ENCODE peak calls at places on chromosomes 2 and 18, in nine cellular contexts. One of them, this sample, is unnamed.

GRCh38 chr2:131039535-131039907 is 53.7 kb downstream of the FAM168B start:
- DNase-seq in osteocyte: peak
- DNase-seq in natural killer cell: no peak
- DNase-seq in tibial nerve: no peak
- DNase-seq in fibroblast of lung: no peak
- DNase-seq in foreskin fibroblast: no peak
- DNase-seq in OCI-LY7: no peak
- DNase-seq in left ventricle myocardium inferior: no peak
- DNase-seq in Calu3: no peak
- DNase-seq in this sample: no peak

GRCh38 chr2:86238354-86238753 is 39.1 kb downstream of the MRPL35 start:
- DNase-seq in osteocyte: no peak
- DNase-seq in natural killer cell: no peak
- DNase-seq in tibial nerve: no peak
- DNase-seq in fibroblast of lung: no peak
- DNase-seq in foreskin fibroblast: no peak
- DNase-seq in OCI-LY7: peak
- DNase-seq in left ventricle myocardium inferior: no peak
- DNase-seq in Calu3: no peak
- DNase-seq in this sample: no peak

GRCh38 chr2:85741811-85742507 is 11.8 kb upstream of the ATOH8 start:
- DNase-seq in osteocyte: no peak
- DNase-seq in natural killer cell: no peak
- DNase-seq in tibial nerve: peak
- DNase-seq in fibroblast of lung: peak
- DNase-seq in foreskin fibroblast: peak
- DNase-seq in OCI-LY7: no peak
- DNase-seq in left ventricle myocardium inferior: peak
- DNase-seq in Calu3: peak
- DNase-seq in this sample: no peak

GRCh38 chr18:78659748-78660147 is 319.9 kb upstream of the SALL3 start:
- DNase-seq in osteocyte: no peak
- DNase-seq in natural killer cell: no peak
- DNase-seq in tibial nerve: no peak
- DNase-seq in fibroblast of lung: no peak
- DNase-seq in foreskin fibroblast: no peak
- DNase-seq in OCI-LY7: no peak
- DNase-seq in left ventricle myocardium inferior: no peak
- DNase-seq in Calu3: no peak
- DNase-seq in this sample: no peak

GRCh38 chr2:71852141-71852711 is 295.4 kb downstream of the CYP26B1 start:
- DNase-seq in osteocyte: no peak
- DNase-seq in natural killer cell: no peak
- DNase-seq in tibial nerve: no peak
- DNase-seq in fibroblast of lung: no peak
- DNase-seq in foreskin fibroblast: no peak
- DNase-seq in OCI-LY7: no peak
- DNase-seq in left ventricle myocardium inferior: peak
- DNase-seq in Calu3: no peak
- DNase-seq in this sample: no peak

GRCh38 chr2:142218471-142218870 is 87.7 kb upstream of the LRP1B start:
- DNase-seq in osteocyte: no peak
- DNase-seq in natural killer cell: no peak
- DNase-seq in tibial nerve: no peak
- DNase-seq in fibroblast of lung: peak
- DNase-seq in foreskin fibroblast: peak
- DNase-seq in OCI-LY7: no peak
- DNase-seq in left ventricle myocardium inferior: no peak
- DNase-seq in Calu3: no peak
- DNase-seq in this sample: no peak

GRCh38 chr18:4511166-4511565 is 56.1 kb upstream of the DLGAP1 start:
- DNase-seq in osteocyte: no peak
- DNase-seq in natural killer cell: no peak
- DNase-seq in tibial nerve: no peak
- DNase-seq in fibroblast of lung: no peak
- DNase-seq in foreskin fibroblast: no peak
- DNase-seq in OCI-LY7: no peak
- DNase-seq in left ventricle myocardium inferior: no peak
- DNase-seq in Calu3: no peak
- DNase-seq in this sample: no peak

GRCh38 chr2:60268032-60268431 is 285.4 kb downstream of the BCL11A start:
- DNase-seq in osteocyte: no peak
- DNase-seq in natural killer cell: no peak
- DNase-seq in tibial nerve: no peak
- DNase-seq in fibroblast of lung: no peak
- DNase-seq in foreskin fibroblast: no peak
- DNase-seq in OCI-LY7: no peak
- DNase-seq in left ventricle myocardium inferior: no peak
- DNase-seq in Calu3: no peak
- DNase-seq in this sample: no peak

GRCh38 chr2:322326-322725 is 34.4 kb upstream of the ALKAL2 start:
- DNase-seq in osteocyte: no peak
- DNase-seq in natural killer cell: no peak
- DNase-seq in tibial nerve: no peak
- DNase-seq in fibroblast of lung: no peak
- DNase-seq in foreskin fibroblast: no peak
- DNase-seq in OCI-LY7: no peak
- DNase-seq in left ventricle myocardium inferior: no peak
- DNase-seq in Calu3: no peak
- DNase-seq in this sample: no peak

GRCh38 chr2:22694856-22695255 is 690.1 kb upstream of the KLHL29 start:
- DNase-seq in osteocyte: no peak
- DNase-seq in natural killer cell: no peak
- DNase-seq in tibial nerve: no peak
- DNase-seq in fibroblast of lung: no peak
- DNase-seq in foreskin fibroblast: no peak
- DNase-seq in OCI-LY7: no peak
- DNase-seq in left ventricle myocardium inferior: no peak
- DNase-seq in Calu3: no peak
- DNase-seq in this sample: no peak

GRCh38 chr18:78764544-78764943 is 215.1 kb upstream of the SALL3 start:
- DNase-seq in osteocyte: peak
- DNase-seq in natural killer cell: no peak
- DNase-seq in tibial nerve: no peak
- DNase-seq in fibroblast of lung: no peak
- DNase-seq in foreskin fibroblast: no peak
- DNase-seq in OCI-LY7: no peak
- DNase-seq in left ventricle myocardium inferior: no peak
- DNase-seq in Calu3: no peak
- DNase-seq in this sample: no peak

GRCh38 chr2:175402591-175402990 is 221.1 kb upstream of the ATP5MC3 start:
- DNase-seq in osteocyte: no peak
- DNase-seq in natural killer cell: no peak
- DNase-seq in tibial nerve: no peak
- DNase-seq in fibroblast of lung: no peak
- DNase-seq in foreskin fibroblast: no peak
- DNase-seq in OCI-LY7: no peak
- DNase-seq in left ventricle myocardium inferior: no peak
- DNase-seq in Calu3: no peak
- DNase-seq in this sample: no peak

GRCh38 chr2:188441288-188441947 is 149.7 kb downstream of the GULP1 start:
- DNase-seq in osteocyte: no peak
- DNase-seq in natural killer cell: no peak
- DNase-seq in tibial nerve: no peak
- DNase-seq in fibroblast of lung: no peak
- DNase-seq in foreskin fibroblast: no peak
- DNase-seq in OCI-LY7: no peak
- DNase-seq in left ventricle myocardium inferior: no peak
- DNase-seq in Calu3: no peak
- DNase-seq in this sample: no peak

GRCh38 chr2:237964578-237965404 is 2.0 kb upstream of the UBE2F start:
- DNase-seq in osteocyte: no peak
- DNase-seq in natural killer cell: no peak
- DNase-seq in tibial nerve: no peak
- DNase-seq in fibroblast of lung: peak
- DNase-seq in foreskin fibroblast: peak
- DNase-seq in OCI-LY7: no peak
- DNase-seq in left ventricle myocardium inferior: no peak
- DNase-seq in Calu3: no peak
- DNase-seq in this sample: no peak

GRCh38 chr2:9467687-9468086 is 6.7 kb upstream of the IAH1 start:
- DNase-seq in osteocyte: no peak
- DNase-seq in natural killer cell: no peak
- DNase-seq in tibial nerve: no peak
- DNase-seq in fibroblast of lung: no peak
- DNase-seq in foreskin fibroblast: no peak
- DNase-seq in OCI-LY7: no peak
- DNase-seq in left ventricle myocardium inferior: no peak
- DNase-seq in Calu3: no peak
- DNase-seq in this sample: no peak

GRCh38 chr2:160918909-160919503 is 241.2 kb upstream of the TANK start:
- DNase-seq in osteocyte: no peak
- DNase-seq in natural killer cell: peak
- DNase-seq in tibial nerve: peak
- DNase-seq in fibroblast of lung: peak
- DNase-seq in foreskin fibroblast: peak
- DNase-seq in OCI-LY7: peak
- DNase-seq in left ventricle myocardium inferior: peak
- DNase-seq in Calu3: peak
- DNase-seq in this sample: peak
- TF ChIP-seq CTCF in osteocyte: peak
- TF ChIP-seq CTCF in natural killer cell: peak
- TF ChIP-seq CTCF in tibial nerve: peak
- TF ChIP-seq CTCF in fibroblast of lung: peak
- TF ChIP-seq CTCF in foreskin fibroblast: peak
- TF ChIP-seq CTCF in OCI-LY7: peak
- TF ChIP-seq CTCF in left ventricle myocardium inferior: peak
- TF ChIP-seq CTCF in Calu3: peak
- TF ChIP-seq CTCF in this sample: peak

GRCh38 chr2:76556054-76556453 is 845.3 kb upstream of the GCFC2 start:
- DNase-seq in osteocyte: no peak
- DNase-seq in natural killer cell: no peak
- DNase-seq in tibial nerve: no peak
- DNase-seq in fibroblast of lung: no peak
- DNase-seq in foreskin fibroblast: no peak
- DNase-seq in OCI-LY7: no peak
- DNase-seq in left ventricle myocardium inferior: no peak
- DNase-seq in Calu3: no peak
- DNase-seq in this sample: no peak

GRCh38 chr2:76563730-76564129 is 853.0 kb upstream of the GCFC2 start:
- DNase-seq in osteocyte: no peak
- DNase-seq in natural killer cell: no peak
- DNase-seq in tibial nerve: no peak
- DNase-seq in fibroblast of lung: no peak
- DNase-seq in foreskin fibroblast: no peak
- DNase-seq in OCI-LY7: no peak
- DNase-seq in left ventricle myocardium inferior: no peak
- DNase-seq in Calu3: no peak
- DNase-seq in this sample: no peak

DNA sequence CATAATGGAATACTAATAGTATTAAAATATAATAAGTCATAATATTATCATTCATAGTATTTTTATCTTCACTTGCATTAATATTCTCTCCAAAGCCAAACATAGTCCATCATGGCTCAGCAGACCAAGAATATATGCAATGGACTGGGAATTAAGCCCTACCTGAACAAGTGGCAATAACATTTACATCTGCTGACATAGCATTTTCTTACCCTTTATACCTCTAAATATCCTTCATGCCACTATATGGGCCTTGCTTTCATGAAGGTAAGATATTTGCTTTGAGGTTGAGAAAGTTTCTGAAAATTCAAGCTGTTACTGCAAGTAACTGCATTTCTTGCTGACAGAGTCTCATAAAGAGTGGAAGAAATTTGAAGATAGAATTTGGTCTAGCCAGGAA is 847.4 kb upstream of the GCFC2 start:
- DNase-seq in osteocyte: no peak
- DNase-seq in natural killer cell: no peak
- DNase-seq in tibial nerve: no peak
- DNase-seq in fibroblast of lung: no peak
- DNase-seq in foreskin fibroblast: no peak
- DNase-seq in OCI-LY7: no peak
- DNase-seq in left ventricle myocardium inferior: no peak
- DNase-seq in Calu3: no peak
- DNase-seq in this sample: no peak
- TF ChIP-seq CTCF in osteocyte: no peak
- TF ChIP-seq CTCF in natural killer cell: no peak
- TF ChIP-seq CTCF in tibial nerve: no peak
- TF ChIP-seq CTCF in fibroblast of lung: no peak
- TF ChIP-seq CTCF in foreskin fibroblast: no peak
- TF ChIP-seq CTCF in OCI-LY7: no peak
- TF ChIP-seq CTCF in left ventricle myocardium inferior: no peak
- TF ChIP-seq CTCF in Calu3: no peak
- TF ChIP-seq CTCF in this sample: no peak

DNA sequence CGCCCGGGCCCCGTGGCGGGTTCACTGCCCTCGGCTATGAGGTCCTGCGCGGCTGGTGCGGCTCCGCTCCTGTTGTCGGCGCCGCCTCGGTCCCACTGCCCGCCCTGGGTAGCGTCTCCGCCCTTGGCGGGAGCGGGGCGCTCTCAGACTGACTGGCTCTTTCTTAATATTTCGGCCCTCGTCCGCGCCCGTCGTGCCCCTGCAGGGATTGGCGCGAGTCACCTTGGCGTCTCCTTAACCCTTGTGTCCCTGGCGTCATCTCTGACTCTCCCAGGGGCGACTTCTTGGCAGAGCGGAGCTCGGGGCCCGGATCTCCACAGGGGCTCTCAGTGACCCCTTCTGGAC is 1.3 kb downstream of the PTMA start:
- DNase-seq in osteocyte: no peak
- DNase-seq in natural killer cell: peak
- DNase-seq in tibial nerve: no peak
- DNase-seq in fibroblast of lung: no peak
- DNase-seq in foreskin fibroblast: no peak
- DNase-seq in OCI-LY7: peak
- DNase-seq in left ventricle myocardium inferior: peak
- DNase-seq in Calu3: peak
- DNase-seq in this sample: no peak
- TF ChIP-seq CTCF in osteocyte: no peak
- TF ChIP-seq CTCF in natural killer cell: no peak
- TF ChIP-seq CTCF in tibial nerve: no peak
- TF ChIP-seq CTCF in fibroblast of lung: no peak
- TF ChIP-seq CTCF in foreskin fibroblast: no peak
- TF ChIP-seq CTCF in OCI-LY7: no peak
- TF ChIP-seq CTCF in left ventricle myocardium inferior: no peak
- TF ChIP-seq CTCF in Calu3: no peak
- TF ChIP-seq CTCF in this sample: no peak

GRCh38 chr18:11553098-11553940 is 56.1 kb upstream of the SLC35G4 start:
- DNase-seq in osteocyte: no peak
- DNase-seq in natural killer cell: no peak
- DNase-seq in tibial nerve: peak
- DNase-seq in fibroblast of lung: peak
- DNase-seq in foreskin fibroblast: peak
- DNase-seq in OCI-LY7: peak
- DNase-seq in left ventricle myocardium inferior: no peak
- DNase-seq in Calu3: peak
- DNase-seq in this sample: no peak
- TF ChIP-seq CTCF in osteocyte: peak
- TF ChIP-seq CTCF in natural killer cell: peak
- TF ChIP-seq CTCF in tibial nerve: peak
- TF ChIP-seq CTCF in fibroblast of lung: peak
- TF ChIP-seq CTCF in foreskin fibroblast: peak
- TF ChIP-seq CTCF in OCI-LY7: peak
- TF ChIP-seq CTCF in left ventricle myocardium inferior: peak
- TF ChIP-seq CTCF in Calu3: peak
- TF ChIP-seq CTCF in this sample: peak

This sample was measured in CD14-positive monocyte.